ENCODE peak calls at places on chromosomes 4 and X, in five cellular contexts. One of them, this sample, is unnamed.

GRCh38 chrX:86604620-86605019 is 456.4 kb downstream of the DACH2 start:
- DNase-seq in tibial artery: no peak
- DNase-seq in NCI-H1105: no peak
- DNase-seq in glutamatergic neuron: no peak
- DNase-seq in germinal center: no peak
- DNase-seq in this sample: no peak

GRCh38 chr4:40514409-40515025 is 115.1 kb downstream of the RBM47 start:
- DNase-seq in germinal center: no peak
- DNase-seq in tibial artery: no peak
- DNase-seq in glutamatergic neuron: no peak
- DNase-seq in NCI-H1105: peak
- DNase-seq in this sample: no peak

GRCh38 chrX:149759824-149760223 is 14.0 kb upstream of the HSFX1 start:
- DNase-seq in tibial artery: no peak
- DNase-seq in NCI-H1105: no peak
- DNase-seq in glutamatergic neuron: no peak
- DNase-seq in germinal center: no peak
- DNase-seq in this sample: no peak

GRCh38 chr4:94695389-94695788 is 62.4 kb upstream of the BMPR1B start:
- DNase-seq in germinal center: no peak
- DNase-seq in NCI-H1105: no peak
- DNase-seq in tibial artery: no peak
- DNase-seq in glutamatergic neuron: no peak
- DNase-seq in this sample: no peak

GRCh38 chr4:104728380-104729122 is 233.9 kb upstream of the CXXC4 start:
- DNase-seq in glutamatergic neuron: no peak
- DNase-seq in germinal center: no peak
- DNase-seq in NCI-H1105: no peak
- DNase-seq in tibial artery: no peak
- DNase-seq in this sample: no peak

GRCh38 chrX:134186362-134187121 is 50.4 kb upstream of the CCDC160 start:
- DNase-seq in germinal center: peak
- DNase-seq in glutamatergic neuron: no peak
- DNase-seq in tibial artery: no peak
- DNase-seq in NCI-H1105: no peak
- DNase-seq in this sample: no peak

GRCh38 chr4:26342328-26343040 is 21.7 kb downstream of the RBPJ start:
- DNase-seq in NCI-H1105: no peak
- DNase-seq in tibial artery: no peak
- DNase-seq in germinal center: no peak
- DNase-seq in glutamatergic neuron: no peak
- DNase-seq in this sample: no peak

GRCh38 chr4:189265515-189265914 is 675.2 kb upstream of the FRG1 start:
- DNase-seq in NCI-H1105: no peak
- DNase-seq in glutamatergic neuron: no peak
- DNase-seq in tibial artery: no peak
- DNase-seq in germinal center: no peak
- DNase-seq in this sample: no peak

GRCh38 chr4:128322986-128323385 is 35.4 kb upstream of the PGRMC2 start:
- DNase-seq in glutamatergic neuron: no peak
- DNase-seq in NCI-H1105: no peak
- DNase-seq in germinal center: no peak
- DNase-seq in tibial artery: no peak
- DNase-seq in this sample: no peak

GRCh38 chrX:15146515-15146914 is 123.4 kb downstream of the ASB9 start:
- DNase-seq in glutamatergic neuron: peak
- DNase-seq in tibial artery: no peak
- DNase-seq in NCI-H1105: no peak
- DNase-seq in germinal center: no peak
- DNase-seq in this sample: no peak

GRCh38 chrX:130166503-130166777 is 799 bp upstream of the AIFM1 start:
- DNase-seq in glutamatergic neuron: no peak
- DNase-seq in tibial artery: no peak
- DNase-seq in NCI-H1105: no peak
- DNase-seq in germinal center: no peak
- DNase-seq in this sample: no peak

GRCh38 chrX:24216037-24216436 is 66.5 kb downstream of the ZFX start:
- DNase-seq in tibial artery: no peak
- DNase-seq in germinal center: no peak
- DNase-seq in glutamatergic neuron: no peak
- DNase-seq in NCI-H1105: no peak
- DNase-seq in this sample: no peak

GRCh38 chr4:73223258-73223651 is 35.3 kb downstream of the ANKRD17 start:
- DNase-seq in germinal center: no peak
- DNase-seq in glutamatergic neuron: no peak
- DNase-seq in NCI-H1105: no peak
- DNase-seq in tibial artery: no peak
- DNase-seq in this sample: no peak

GRCh38 chr4:6695660-6696581 is 2.2 kb downstream of the S100P start:
- DNase-seq in glutamatergic neuron: no peak
- DNase-seq in germinal center: no peak
- DNase-seq in NCI-H1105: no peak
- DNase-seq in tibial artery: no peak
- DNase-seq in this sample: no peak

GRCh38 chr4:139633195-139633594 is 32.4 kb upstream of the MGST2 start:
- DNase-seq in tibial artery: no peak
- DNase-seq in germinal center: no peak
- DNase-seq in NCI-H1105: no peak
- DNase-seq in glutamatergic neuron: no peak
- DNase-seq in this sample: no peak

GRCh38 chr4:106618920-106619319 is 250.3 kb upstream of the GIMD1 start:
- DNase-seq in germinal center: no peak
- DNase-seq in tibial artery: no peak
- DNase-seq in NCI-H1105: no peak
- DNase-seq in glutamatergic neuron: no peak
- DNase-seq in this sample: no peak

GRCh38 chrX:150258463-150259430 is 104.4 kb upstream of the MAMLD1 start:
- DNase-seq in germinal center: no peak
- DNase-seq in NCI-H1105: no peak
- DNase-seq in tibial artery: no peak
- DNase-seq in glutamatergic neuron: no peak
- DNase-seq in this sample: no peak

GRCh38 chr4:180281726-180282125 is 1961.5 kb upstream of the TENM3 start:
- DNase-seq in glutamatergic neuron: no peak
- DNase-seq in germinal center: no peak
- DNase-seq in tibial artery: no peak
- DNase-seq in NCI-H1105: no peak
- DNase-seq in this sample: no peak

GRCh38 chr4:87805971-87806370 is 6.6 kb downstream of the IBSP start:
- DNase-seq in germinal center: no peak
- DNase-seq in tibial artery: no peak
- DNase-seq in NCI-H1105: no peak
- DNase-seq in glutamatergic neuron: no peak
- DNase-seq in this sample: no peak

GRCh38 chr4:113539408-113539807 is 222.1 kb downstream of the CAMK2D start:
- DNase-seq in glutamatergic neuron: no peak
- DNase-seq in germinal center: no peak
- DNase-seq in NCI-H1105: no peak
- DNase-seq in tibial artery: no peak
- DNase-seq in this sample: no peak

GRCh38 chrX:118943102-118943501 is 31.3 kb upstream of the LONRF3 start:
- DNase-seq in glutamatergic neuron: no peak
- DNase-seq in germinal center: no peak
- DNase-seq in NCI-H1105: no peak
- DNase-seq in tibial artery: no peak
- DNase-seq in this sample: no peak

GRCh38 chr4:31461425-31461824 is 741.3 kb downstream of the PCDH7 start:
- DNase-seq in germinal center: no peak
- DNase-seq in tibial artery: no peak
- DNase-seq in glutamatergic neuron: no peak
- DNase-seq in NCI-H1105: no peak
- DNase-seq in this sample: no peak

GRCh38 chr4:132642196-132642817 is 506.8 kb upstream of the PCDH10 start:
- DNase-seq in NCI-H1105: no peak
- DNase-seq in glutamatergic neuron: peak
- DNase-seq in germinal center: no peak
- DNase-seq in tibial artery: no peak
- DNase-seq in this sample: no peak

GRCh38 chr4:15479913-15480185 is 10.2 kb downstream of the CC2D2A start:
- DNase-seq in NCI-H1105: no peak
- DNase-seq in germinal center: no peak
- DNase-seq in glutamatergic neuron: no peak
- DNase-seq in tibial artery: no peak
- DNase-seq in this sample: no peak

GRCh38 chrX:129039176-129039575 is 484.1 kb downstream of the SMARCA1 start:
- DNase-seq in tibial artery: no peak
- DNase-seq in NCI-H1105: no peak
- DNase-seq in germinal center: no peak
- DNase-seq in glutamatergic neuron: no peak
- DNase-seq in this sample: no peak

GRCh38 chr4:27524224-27524623 is 663.6 kb downstream of the STIM2 start:
- DNase-seq in glutamatergic neuron: no peak
- DNase-seq in tibial artery: no peak
- DNase-seq in NCI-H1105: no peak
- DNase-seq in germinal center: no peak
- DNase-seq in this sample: no peak

GRCh38 chr4:111943796-111944203 is 201.5 kb upstream of the FAM241A start:
- DNase-seq in tibial artery: no peak
- DNase-seq in NCI-H1105: peak
- DNase-seq in germinal center: peak
- DNase-seq in glutamatergic neuron: peak
- DNase-seq in this sample: no peak

GRCh38 chr4:175758595-175758994 is 53.5 kb downstream of the GPM6A start:
- DNase-seq in glutamatergic neuron: no peak
- DNase-seq in germinal center: no peak
- DNase-seq in tibial artery: no peak
- DNase-seq in NCI-H1105: no peak
- DNase-seq in this sample: no peak

GRCh38 chr4:4914965-4915845 is 55.7 kb downstream of the MSX1 start:
- DNase-seq in tibial artery: no peak
- DNase-seq in glutamatergic neuron: no peak
- DNase-seq in germinal center: no peak
- DNase-seq in NCI-H1105: no peak
- DNase-seq in this sample: no peak

GRCh38 chrX:104660092-104660491 is 94.1 kb downstream of the IL1RAPL2 start:
- DNase-seq in tibial artery: no peak
- DNase-seq in germinal center: no peak
- DNase-seq in glutamatergic neuron: no peak
- DNase-seq in NCI-H1105: no peak
- DNase-seq in this sample: no peak

GRCh38 chrX:1242901-1243402 is 25.7 kb upstream of the CSF2RA start:
- DNase-seq in tibial artery: no peak
- DNase-seq in NCI-H1105: no peak
- DNase-seq in germinal center: no peak
- DNase-seq in glutamatergic neuron: no peak
- DNase-seq in this sample: no peak

GRCh38 chr4:2924765-2925301 is 38.4 kb downstream of the NOP14 start:
- DNase-seq in tibial artery: peak
- DNase-seq in NCI-H1105: no peak
- DNase-seq in glutamatergic neuron: no peak
- DNase-seq in germinal center: no peak
- DNase-seq in this sample: no peak

GRCh38 chrX:10071451-10072163 is 85.2 kb upstream of the CLCN4 start:
- DNase-seq in germinal center: no peak
- DNase-seq in glutamatergic neuron: no peak
- DNase-seq in NCI-H1105: peak
- DNase-seq in tibial artery: no peak
- DNase-seq in this sample: no peak

GRCh38 chrX:40719218-40719617 is 16.1 kb downstream of the MED14 start:
- DNase-seq in NCI-H1105: no peak
- DNase-seq in germinal center: no peak
- DNase-seq in glutamatergic neuron: no peak
- DNase-seq in tibial artery: no peak
- DNase-seq in this sample: no peak

GRCh38 chr4:14650127-14650526 is 352.2 kb upstream of the CPEB2 start:
- DNase-seq in germinal center: no peak
- DNase-seq in tibial artery: no peak
- DNase-seq in NCI-H1105: no peak
- DNase-seq in glutamatergic neuron: no peak
- DNase-seq in this sample: no peak

GRCh38 chr4:132333723-132334045 is 815.4 kb upstream of the PCDH10 start:
- DNase-seq in tibial artery: no peak
- DNase-seq in glutamatergic neuron: no peak
- DNase-seq in germinal center: no peak
- DNase-seq in NCI-H1105: no peak
- DNase-seq in this sample: no peak

GRCh38 chr4:128107766-128108165 is 46.7 kb downstream of the LARP1B start:
- DNase-seq in glutamatergic neuron: no peak
- DNase-seq in germinal center: no peak
- DNase-seq in NCI-H1105: no peak
- DNase-seq in tibial artery: no peak
- DNase-seq in this sample: no peak

GRCh38 chr4:159977907-159978617 is 875.2 kb downstream of the RAPGEF2 start:
- DNase-seq in glutamatergic neuron: no peak
- DNase-seq in germinal center: no peak
- DNase-seq in NCI-H1105: no peak
- DNase-seq in tibial artery: no peak
- DNase-seq in this sample: no peak

GRCh38 chr4:132015321-132015720 is 1133.8 kb upstream of the PCDH10 start:
- DNase-seq in germinal center: no peak
- DNase-seq in tibial artery: no peak
- DNase-seq in glutamatergic neuron: no peak
- DNase-seq in NCI-H1105: no peak
- DNase-seq in this sample: no peak

GRCh38 chr4:25030283-25031076 is at the start of gene LGI2:
- DNase-seq in glutamatergic neuron: peak
- DNase-seq in germinal center: peak
- DNase-seq in tibial artery: peak
- DNase-seq in NCI-H1105: peak
- DNase-seq in this sample: peak